ENCODE peak calls at places on chromosome 6, in seven cellular contexts. D is A549, A is HCT116, T is K562, F is GM23338, U is Panc1, B is HepG2. N is an unnamed sample.

GRCh38 chr6:33207569-33208088 is 671 bp upstream of the RING1 start:
- DNase-seq in D (peak), A (no peak), T (no peak), F (peak), U (no peak), B (no peak), N (peak)

GRCh38 chr6:135251416-135251815 is 70.3 kb downstream of the MYB start:
- DNase-seq in D (no peak), A (no peak), T (no peak), F (peak), U (no peak), B (peak), N (no peak)

GRCh38 chr6:132132911-132133639 is 181.9 kb upstream of the CCN2 start:
- DNase-seq in D (no peak), A (no peak), T (no peak), F (peak), U (no peak), B (no peak), N (no peak)

GRCh38 chr6:33745558-33745957 is 1.1 kb downstream of the IP6K3 start:
- DNase-seq in D (no peak), A (no peak), T (no peak), F (no peak), U (no peak), B (peak), N (no peak)

GRCh38 chr6:169452117-169452868 is 198.6 kb upstream of the THBS2 start:
- DNase-seq in D (no peak), A (peak), T (peak), F (no peak), U (peak), B (no peak), N (no peak)

GRCh38 chr6:99588618-99589289 is 17.9 kb upstream of the PRDM13 start:
- DNase-seq in D (peak), A (no peak), T (no peak), F (peak), U (peak), B (peak), N (peak)

GRCh38 chr6:6981923-6982322 is 125.8 kb upstream of the RREB1 start:
- DNase-seq in D (no peak), A (peak), T (no peak), F (no peak), U (no peak), B (no peak), N (no peak)

GRCh38 chr6:119830494-119831295 is 481.1 kb upstream of the MAN1A1 start:
- DNase-seq in D (no peak), A (no peak), T (no peak), F (no peak), U (no peak), B (no peak), N (no peak)

GRCh38 chr6:149983145-149983544 is 19.4 kb downstream of the ULBP1 start:
- DNase-seq in D (no peak), A (no peak), T (no peak), F (no peak), U (no peak), B (no peak), N (no peak)

GRCh38 chr6:32369678-32370077 is 2.0 kb downstream of the TSBP1 start:
- DNase-seq in D (peak), A (peak), T (no peak), F (no peak), U (peak), B (no peak), N (no peak)

GRCh38 chr6:43256670-43257664 is 13.7 kb downstream of the TTBK1 start:
- DNase-seq in D (no peak), A (no peak), T (no peak), F (no peak), U (no peak), B (no peak), N (no peak)

GRCh38 chr6:42963179-42963854 is 2.8 kb downstream of the GNMT start:
- DNase-seq in D (peak), A (no peak), T (no peak), F (no peak), U (no peak), B (no peak), N (no peak)

GRCh38 chr6:165091121-165091785 is 218.2 kb downstream of the C6orf118 start:
- DNase-seq in D (no peak), A (no peak), T (no peak), F (no peak), U (no peak), B (no peak), N (no peak)

GRCh38 chr6:30743099-30744053 is 889 bp upstream of the FLOT1 start:
- DNase-seq in D (no peak), A (no peak), T (peak), F (no peak), U (no peak), B (no peak), N (no peak)

GRCh38 chr6:107493158-107494057 is 3.5 kb downstream of the SOBP start:
- DNase-seq in D (no peak), A (no peak), T (no peak), F (peak), U (no peak), B (peak), N (no peak)

GRCh38 chr6:87093199-87093598 is 1.7 kb downstream of the CGA start:
- DNase-seq in D (no peak), A (no peak), T (no peak), F (no peak), U (no peak), B (no peak), N (no peak)

GRCh38 chr6:84606860-84607259 is 157.5 kb downstream of the TBX18 start:
- DNase-seq in D (no peak), A (no peak), T (no peak), F (no peak), U (no peak), B (no peak), N (no peak)

GRCh38 chr6:33634203-33634727 is 13.1 kb downstream of the ITPR3 start:
- DNase-seq in D (no peak), A (no peak), T (no peak), F (no peak), U (no peak), B (peak), N (no peak)

GRCh38 chr6:48423640-48424365 is 312.8 kb upstream of the PTCHD4 start:
- DNase-seq in D (no peak), A (no peak), T (no peak), F (no peak), U (no peak), B (no peak), N (no peak)

DNA sequence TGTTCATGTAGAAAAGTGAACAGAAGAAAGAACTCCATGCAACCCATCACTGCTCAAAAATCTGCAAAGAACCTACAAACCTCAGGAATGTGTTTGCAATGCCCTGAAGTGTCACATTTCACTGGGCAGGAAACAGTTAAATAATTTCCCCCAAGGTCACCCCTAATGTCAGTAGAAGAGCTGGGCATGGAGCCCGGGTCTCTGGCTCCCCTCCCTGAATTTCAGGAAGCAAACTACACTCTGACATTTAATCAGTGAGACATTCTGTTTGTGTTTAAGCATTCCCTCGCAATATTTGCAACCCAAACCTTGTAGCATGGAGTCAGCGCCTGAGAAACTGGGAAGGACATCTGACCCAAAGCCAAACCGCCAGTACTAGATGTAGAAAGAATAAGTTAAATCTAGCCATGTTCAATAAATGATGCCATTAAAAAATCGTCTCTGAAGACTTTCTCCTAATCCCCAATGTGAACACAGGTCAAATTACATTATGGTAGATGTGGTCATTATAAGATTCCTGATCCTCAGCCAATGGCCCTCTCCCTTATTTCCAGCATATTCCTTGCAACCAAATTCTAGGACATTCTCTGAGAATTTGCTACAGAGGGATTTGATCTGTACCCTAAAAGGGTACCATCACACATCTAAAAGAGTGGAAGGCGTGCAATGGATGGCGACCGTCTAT is 91.2 kb upstream of the ADTRP start:
- DNase-seq in D (no peak), A (no peak), T (no peak), F (peak), U (no peak), B (no peak), N (no peak)
- TF ChIP-seq REST in D (no peak), A (no peak), T (no peak), F (no peak), U (no peak), B (no peak), N (no peak)

GRCh38 chr6:142384455-142385332 is 82.9 kb downstream of the ADGRG6 start:
- DNase-seq in D (no peak), A (no peak), T (no peak), F (no peak), U (no peak), B (no peak), N (no peak)
- TF ChIP-seq REST in D (no peak), A (no peak), T (no peak), F (no peak), U (no peak), B (no peak), N (no peak)

DNA sequence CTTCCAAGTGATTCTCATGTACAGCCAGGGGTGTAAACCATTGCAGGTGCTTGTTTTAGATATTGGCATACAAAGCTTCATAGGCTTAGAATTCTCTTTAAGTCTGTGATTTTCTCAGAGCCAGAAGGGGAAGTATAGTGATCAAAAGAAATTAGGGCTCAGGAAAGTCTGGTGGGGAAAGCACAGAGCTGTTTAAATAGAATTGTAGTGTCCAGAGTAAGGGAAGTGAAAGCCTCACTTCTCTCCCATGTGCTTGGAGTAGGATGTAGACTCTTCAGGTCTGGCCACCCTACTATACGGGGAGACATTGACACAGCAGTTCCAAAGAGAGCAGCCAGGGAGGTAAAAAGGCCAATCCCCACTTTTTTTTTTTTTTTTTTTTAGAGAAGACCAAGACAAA is 10.4 kb downstream of the GCNT2 start:
- DNase-seq in D (no peak), A (no peak), T (no peak), F (no peak), U (no peak), B (no peak), N (no peak)
- TF ChIP-seq REST in D (no peak), A (no peak), T (no peak), F (no peak), U (no peak), B (no peak), N (no peak)

GRCh38 chr6:35400901-35401311 is 51.2 kb upstream of the FANCE start:
- DNase-seq in D (peak), A (peak), T (no peak), F (no peak), U (no peak), B (no peak), N (no peak)

GRCh38 chr6:35401514-35401913 is 50.6 kb upstream of the FANCE start:
- DNase-seq in D (no peak), A (no peak), T (no peak), F (no peak), U (no peak), B (no peak), N (no peak)

GRCh38 chr6:35392773-35393672 is 50.7 kb downstream of the PPARD start:
- DNase-seq in D (no peak), A (no peak), T (peak), F (no peak), U (no peak), B (peak), N (no peak)

GRCh38 chr6:35397806-35398418 is 54.2 kb upstream of the FANCE start:
- DNase-seq in D (no peak), A (no peak), T (no peak), F (peak), U (no peak), B (no peak), N (no peak)

GRCh38 chr6:35396991-35397390 is 54.6 kb downstream of the PPARD start:
- DNase-seq in D (no peak), A (no peak), T (no peak), F (no peak), U (no peak), B (no peak), N (no peak)
- TF ChIP-seq REST in D (no peak), A (no peak), T (no peak), F (no peak), U (no peak), B (no peak), N (no peak)

DNA sequence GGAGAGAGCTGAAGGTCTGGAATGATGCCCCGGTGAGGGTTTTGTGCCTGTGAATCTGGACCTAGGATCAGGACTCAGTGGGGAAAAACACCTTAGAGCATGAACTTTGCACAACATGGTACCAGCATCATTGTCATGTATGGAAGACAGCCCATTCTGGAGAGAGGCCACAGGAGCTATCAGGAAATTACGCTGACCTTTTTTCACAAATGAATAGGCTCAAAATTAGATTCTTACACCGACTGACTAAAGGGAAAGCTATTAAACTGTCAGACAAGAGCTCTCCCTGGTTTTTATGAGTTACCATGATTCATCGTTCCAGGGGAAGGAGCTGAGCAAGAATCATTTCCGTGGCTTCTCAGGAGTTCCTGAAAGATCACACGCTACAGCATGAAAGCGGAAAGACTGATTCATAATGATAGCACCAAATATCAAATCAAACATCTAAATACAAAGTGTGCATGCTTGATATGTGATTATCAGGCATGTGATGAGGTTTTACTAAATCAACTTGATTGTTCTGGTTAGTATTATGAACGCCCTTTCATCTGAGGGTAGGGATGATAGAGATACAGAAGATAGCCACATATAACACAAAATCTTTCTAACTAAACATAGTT is 224.9 kb upstream of the SMLR1 start:
- DNase-seq in D (peak), A (peak), T (no peak), F (no peak), U (peak), B (no peak), N (no peak)
- TF ChIP-seq REST in D (no peak), A (no peak), T (no peak), F (no peak), U (no peak), B (no peak), N (no peak)